ENCODE peak calls at places on chromosomes 3 and 15, in eight cellular contexts. N is gastrocnemius medialis, W is uterus, I is Peyer's patch, Y is GM12891, Z is ovary, D is body of pancreas, L is stomach. R is an unnamed sample.

GRCh38 chr3:95343767-95344166 is 1280.9 kb downstream of the NSUN3 start:
- DNase-seq in Z (no peak), I (no peak), L (no peak), N (no peak), Y (no peak), W (no peak), D (no peak), R (no peak)

GRCh38 chr3:157156844-157157635 is 2.9 kb downstream of the CCNL1 start:
- DNase-seq in N (no peak), Y (no peak), L (no peak), Z (no peak), D (no peak), I (no peak), W (no peak), R (no peak)

GRCh38 chr15:33089878-33090757 is 104.4 kb downstream of the FMN1 start:
- DNase-seq in I (no peak), L (no peak), Y (no peak), W (no peak), N (peak; percentile 61), D (no peak), Z (no peak), R (no peak)

GRCh38 chr3:162938073-162938472 is 1441.5 kb downstream of the OTOL1 start:
- DNase-seq in W (no peak), L (no peak), N (no peak), Z (no peak), Y (no peak), I (no peak), D (no peak), R (no peak)

GRCh38 chr15:58134886-58135285 is 3.3 kb upstream of the AQP9 start:
- DNase-seq in N (no peak), L (no peak), D (no peak), I (no peak), W (no peak), Y (no peak), Z (no peak), R (no peak)

GRCh38 chr15:74307827-74308642 is 59.4 kb downstream of the CYP11A1 start:
- DNase-seq in D (peak; percentile 59), N (no peak), I (no peak), Z (peak; percentile 73), W (peak; percentile 56), L (peak; percentile 59), Y (peak; percentile 69), R (no peak)

GRCh38 chr3:185744997-185745843 is 79.6 kb downstream of the IGF2BP2 start:
- DNase-seq in N (no peak), Z (no peak), L (no peak), W (no peak), Y (peak; percentile 18), I (no peak), D (no peak), R (no peak)

GRCh38 chr15:62758126-62758951 is 284.2 kb upstream of the TPM1 start:
- DNase-seq in D (peak; percentile 45), Z (no peak), L (peak; percentile 49), I (no peak), N (peak; percentile 36), Y (no peak), W (no peak), R (no peak)

GRCh38 chr3:120326784-120327183 is 22.4 kb downstream of the LRRC58 start:
- DNase-seq in I (no peak), W (no peak), N (no peak), Y (no peak), L (no peak), Z (no peak), D (no peak), R (no peak)

GRCh38 chr15:51982013-51982769 is 10.6 kb upstream of the LEO1 start:
- DNase-seq in Z (no peak), W (no peak), D (no peak), Y (peak; percentile 37), N (no peak), L (no peak), I (no peak), R (no peak)

GRCh38 chr3:102206506-102207145 is 228.2 kb upstream of the ZPLD1 start:
- DNase-seq in W (peak; percentile 83), D (peak; percentile 65), L (peak; percentile 46), N (peak; percentile 63), Z (peak; percentile 46), I (no peak), Y (no peak), R (no peak)

GRCh38 chr15:81388431-81388760 is 14.4 kb upstream of the TMC3 start:
- DNase-seq in I (no peak), L (no peak), W (no peak), Y (no peak), N (no peak), D (no peak), Z (no peak), R (no peak)

GRCh38 chr3:62379206-62379834 is 6.0 kb upstream of the FEZF2 start:
- DNase-seq in L (no peak), W (no peak), D (no peak), Y (no peak), Z (no peak), I (no peak), N (no peak), R (no peak)

GRCh38 chr3:129442947-129443346 is 2.9 kb downstream of the IFT122 start:
- DNase-seq in D (no peak), W (no peak), Z (no peak), L (no peak), Y (no peak), N (no peak), I (no peak), R (no peak)

GRCh38 chr15:42228036-42228435 is 19.9 kb upstream of the VPS39 start:
- DNase-seq in L (no peak), N (no peak), D (no peak), Z (no peak), I (no peak), W (no peak), Y (no peak), R (no peak)

GRCh38 chr15:41417418-41417811 is 520 bp downstream of the RTF1 start:
- DNase-seq in W (peak; percentile 32), Z (peak; percentile 70), D (no peak), N (no peak), Y (no peak), L (no peak), I (no peak), R (no peak)

GRCh38 chr3:29071077-29071634 is 209.7 kb upstream of the RBMS3 start:
- DNase-seq in D (no peak), Z (no peak), W (no peak), N (no peak), I (no peak), Y (no peak), L (no peak), R (no peak)

GRCh38 chr3:129312671-129313414 is 34.2 kb downstream of the HMCES start:
- DNase-seq in Y (no peak), Z (no peak), L (no peak), N (no peak), D (peak; percentile 35), I (no peak), W (no peak), R (no peak)

DNA sequence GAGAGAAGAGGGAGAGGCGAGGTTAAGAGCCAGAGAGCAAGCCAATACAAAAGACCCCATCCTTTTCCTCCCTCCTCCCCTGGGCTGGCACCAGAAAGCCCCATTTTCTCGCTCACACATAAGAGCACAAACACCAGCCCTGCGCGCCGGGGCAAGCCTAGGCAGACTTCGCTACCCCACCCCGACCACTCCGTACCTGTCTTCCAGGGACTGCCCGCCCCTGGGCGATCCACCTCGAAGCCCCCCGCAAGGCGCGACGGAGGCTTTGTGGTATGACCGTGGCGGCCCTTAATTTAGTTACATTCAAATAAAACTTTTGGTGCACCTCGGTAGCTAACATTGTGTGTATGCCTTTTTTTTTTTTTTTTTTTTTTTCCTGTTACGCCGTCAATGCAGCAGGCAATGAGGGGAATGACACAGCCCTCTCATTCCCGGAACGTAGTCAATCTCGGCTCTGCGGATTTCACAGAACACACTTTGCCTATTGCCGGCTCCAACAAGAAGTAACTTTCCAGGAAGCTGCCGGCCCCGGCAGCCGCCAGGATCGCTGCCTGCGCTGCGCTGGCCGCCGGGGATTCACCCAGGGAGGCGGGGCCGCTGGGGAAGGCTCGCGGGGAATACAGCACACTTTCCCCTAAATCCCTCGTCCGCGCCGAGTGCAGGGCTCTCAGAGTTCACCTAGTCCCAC is 7.7 kb downstream of the BCL6 start:
- DNase-seq in N (no peak), D (peak; percentile 62), W (peak; percentile 72), Z (peak; percentile 82), Y (no peak), L (peak; percentile 80), I (peak; percentile 44), R (no peak)
- TF ChIP-seq POLR2A in N (peak; percentile 33), D (no peak), W (peak; percentile 11), Z (no peak), Y (no peak), L (no peak), I (no peak), R (peak; percentile 35)

GRCh38 chr15:28182731-28183130 is 83.6 kb upstream of the OCA2 start:
- DNase-seq in W (no peak), I (no peak), Z (no peak), N (no peak), D (peak; percentile 56), Y (no peak), L (no peak), R (no peak)
- TF ChIP-seq POLR2A in W (no peak), I (no peak), Z (no peak), N (no peak), D (no peak), Y (no peak), L (no peak), R (no peak)

DNA sequence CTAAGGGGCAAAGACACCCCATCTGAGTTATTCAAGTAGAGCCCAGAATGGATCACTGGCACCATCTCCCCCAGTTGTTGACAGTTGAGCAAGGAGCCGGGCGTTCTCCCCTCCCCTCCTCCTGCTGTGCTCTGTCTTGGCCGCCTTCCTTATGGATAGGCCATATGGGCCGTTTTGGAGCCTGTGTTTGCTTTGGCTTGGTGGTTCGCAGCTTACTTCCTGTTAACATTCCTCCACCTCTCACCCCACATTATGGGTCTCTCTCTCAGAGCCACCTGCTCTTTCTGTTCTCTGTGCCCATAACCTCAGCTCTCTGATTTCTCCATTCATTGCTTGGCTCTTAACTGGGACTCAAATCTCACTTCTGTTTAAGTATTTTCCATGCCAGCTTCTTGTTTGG is 62.4 kb downstream of the DUT start:
- DNase-seq in Z (peak; percentile 60), D (no peak), W (no peak), N (no peak), I (no peak), L (peak; percentile 81), Y (no peak), R (no peak)
- TF ChIP-seq POLR2A in Z (no peak), D (no peak), W (no peak), N (no peak), I (no peak), L (no peak), Y (no peak), R (no peak)

GRCh38 chr3:53045107-53045783 is 628 bp downstream of the SFMBT1 start:
- DNase-seq in W (peak; percentile 51), Z (peak; percentile 75), D (peak; percentile 72), N (peak; percentile 20), Y (peak; percentile 72), L (peak; percentile 66), I (peak; percentile 46), R (no peak)

GRCh38 chr3:53042654-53043053 is 3.2 kb downstream of the SFMBT1 start:
- DNase-seq in W (no peak), D (no peak), L (no peak), Y (no peak), N (no peak), Z (no peak), I (no peak), R (no peak)

GRCh38 chr3:53045784-53046170 is at the start of gene SFMBT1:
- DNase-seq in Z (peak; percentile 83), Y (peak; percentile 76), L (peak; percentile 76), N (peak; percentile 36), W (peak; percentile 69), D (peak; percentile 77), I (peak; percentile 65), R (no peak)

GRCh38 chr3:53043738-53044137 is 2.1 kb downstream of the SFMBT1 start:
- DNase-seq in D (no peak), W (no peak), I (no peak), L (no peak), Z (no peak), N (no peak), Y (no peak), R (no peak)

GRCh38 chr3:53044371-53045106 is 1.3 kb downstream of the SFMBT1 start:
- DNase-seq in D (peak; percentile 31), L (peak; percentile 27), N (no peak), Y (no peak), I (peak; percentile 34), Z (peak; percentile 60), W (no peak), R (no peak)
- TF ChIP-seq POLR2A in D (no peak), L (no peak), N (no peak), Y (no peak), I (no peak), Z (no peak), W (no peak), R (no peak)